ENCODE peak calls at places on chromosomes 13 and 19, in six cellular contexts. H is esophagus squamous epithelium, N is stomach, T is H1, B is heart left ventricle, A is A549. M is an unnamed sample. For H3K4me1, the result is how much of the 10 kb centered on the place peaks cover.

GRCh38 chr13:48235100-48235813 is 2.3 kb downstream of the ITM2B start:
- DNase-seq in N (peak), T (no peak), A (no peak), B (peak), H (no peak), M (no peak)

GRCh38 chr13:44578064-44578394 is 1.9 kb upstream of the TSC22D1 start:
- DNase-seq in N (peak), A (peak), T (no peak), B (no peak), H (no peak), M (no peak)

GRCh38 chr13:93320942-93321341 is 94.3 kb downstream of the GPC6 start:
- DNase-seq in A (no peak), N (no peak), H (no peak), T (no peak), B (no peak), M (no peak)

GRCh38 chr19:14375055-14375581 is 6.1 kb upstream of the ADGRE5 start:
- DNase-seq in H (peak), N (peak), T (no peak), B (peak), A (no peak), M (no peak)

GRCh38 chr19:52722062-52723005 is 12.5 kb downstream of the ZNF611 start:
- DNase-seq in H (no peak), A (no peak), T (no peak), B (no peak), N (no peak), M (no peak)

GRCh38 chr13:46321494-46322225 is 65.4 kb downstream of the RUBCNL start:
- DNase-seq in A (peak), T (peak), H (no peak), B (peak), N (peak), M (no peak)

GRCh38 chr13:51937320-51938290 is 73.6 kb downstream of the ATP7B start:
- DNase-seq in B (no peak), N (no peak), T (no peak), H (no peak), A (no peak), M (no peak)

GRCh38 chr13:40389081-40389641 is 277.3 kb downstream of the FOXO1 start:
- DNase-seq in T (no peak), H (no peak), A (no peak), B (no peak), N (no peak), M (no peak)

GRCh38 chr13:43157796-43158195 is 134.4 kb downstream of the DNAJC15 start:
- DNase-seq in H (no peak), B (no peak), N (no peak), A (no peak), T (no peak), M (no peak)

GRCh38 chr13:97179501-97179900 is 42.6 kb upstream of the MBNL2 start:
- DNase-seq in H (no peak), N (no peak), T (no peak), A (no peak), B (no peak), M (no peak)

GRCh38 chr19:38889803-38890202 is 9.6 kb downstream of the SIRT2 start:
- DNase-seq in B (no peak), T (no peak), N (no peak), H (no peak), A (no peak), M (no peak)

GRCh38 chr13:35727881-35728280 is 251.4 kb upstream of the MAB21L1 start:
- DNase-seq in A (no peak), N (no peak), T (no peak), H (no peak), B (no peak), M (no peak)

GRCh38 chr13:26132756-26133155 is 80.9 kb upstream of the SHISA2 start:
- DNase-seq in T (no peak), H (no peak), A (no peak), N (no peak), B (no peak), M (no peak)

GRCh38 chr13:104837756-104838155 is 1697.7 kb downstream of the EFNB2 start:
- DNase-seq in B (no peak), A (no peak), N (no peak), H (no peak), T (no peak), M (no peak)

GRCh38 chr13:31697290-31697689 is 42.0 kb upstream of the RXFP2 start:
- DNase-seq in B (no peak), A (no peak), N (no peak), H (no peak), T (no peak), M (no peak)

GRCh38 chr19:19653597-19654147 is 9.8 kb downstream of the ATP13A1 start:
- DNase-seq in B (no peak), T (no peak), H (no peak), N (no peak), A (no peak), M (no peak)

GRCh38 chr13:52387721-52388120 is 18.3 kb downstream of the THSD1 start:
- DNase-seq in N (no peak), B (no peak), A (no peak), T (no peak), H (no peak), M (no peak)

GRCh38 chr13:95300625-95301134 is 571 bp downstream of the ABCC4 start:
- DNase-seq in A (peak), N (peak), T (peak), H (no peak), B (peak), M (peak)

GRCh38 chr19:6588508-6589345 is 2.2 kb downstream of the CD70 start:
- DNase-seq in N (no peak), B (no peak), T (no peak), H (no peak), A (no peak), M (no peak)

GRCh38 chr19:29714371-29714952 is 599 bp downstream of the C19orf12 start:
- DNase-seq in A (peak), N (no peak), T (no peak), H (no peak), B (no peak), M (no peak)

GRCh38 chr19:16626796-16627193 is 1.2 kb downstream of the MED26 start:
- DNase-seq in H (no peak), A (no peak), T (no peak), B (no peak), N (no peak), M (no peak)

GRCh38 chr19:34124828-34125227 is 47.5 kb upstream of the LSM14A start:
- DNase-seq in T (no peak), B (no peak), H (no peak), N (no peak), A (no peak), M (no peak)

GRCh38 chr13:40064723-40065122 is 409.3 kb downstream of the COG6 start:
- DNase-seq in H (no peak), B (no peak), T (no peak), N (no peak), A (peak), M (no peak)

GRCh38 chr13:84417426-84417825 is 535.2 kb upstream of the SLITRK1 start:
- DNase-seq in B (no peak), H (no peak), T (no peak), N (no peak), A (no peak), M (no peak)
- TF ChIP-seq POLR2A in B (no peak), H (no peak), T (no peak), N (no peak), A (no peak), M (no peak)

GRCh38 chr19:1073063-1073955 is 6.3 kb downstream of the ARHGAP45 start:
- DNase-seq in A (no peak), H (no peak), B (no peak), T (no peak), N (no peak), M (no peak)

GRCh38 chr19:1070576-1070930 is 3.6 kb downstream of the ARHGAP45 start:
- DNase-seq in H (no peak), T (peak), B (no peak), A (no peak), N (no peak), M (no peak)

GRCh38 chr19:1070931-1071791 is 4.2 kb downstream of the ARHGAP45 start:
- DNase-seq in B (no peak), N (no peak), H (no peak), A (no peak), T (peak), M (no peak)

GRCh38 chr19:1073956-1074511 is 7.1 kb downstream of the ARHGAP45 start:
- DNase-seq in H (no peak), T (no peak), N (no peak), A (no peak), B (no peak), M (no peak)

DNA sequence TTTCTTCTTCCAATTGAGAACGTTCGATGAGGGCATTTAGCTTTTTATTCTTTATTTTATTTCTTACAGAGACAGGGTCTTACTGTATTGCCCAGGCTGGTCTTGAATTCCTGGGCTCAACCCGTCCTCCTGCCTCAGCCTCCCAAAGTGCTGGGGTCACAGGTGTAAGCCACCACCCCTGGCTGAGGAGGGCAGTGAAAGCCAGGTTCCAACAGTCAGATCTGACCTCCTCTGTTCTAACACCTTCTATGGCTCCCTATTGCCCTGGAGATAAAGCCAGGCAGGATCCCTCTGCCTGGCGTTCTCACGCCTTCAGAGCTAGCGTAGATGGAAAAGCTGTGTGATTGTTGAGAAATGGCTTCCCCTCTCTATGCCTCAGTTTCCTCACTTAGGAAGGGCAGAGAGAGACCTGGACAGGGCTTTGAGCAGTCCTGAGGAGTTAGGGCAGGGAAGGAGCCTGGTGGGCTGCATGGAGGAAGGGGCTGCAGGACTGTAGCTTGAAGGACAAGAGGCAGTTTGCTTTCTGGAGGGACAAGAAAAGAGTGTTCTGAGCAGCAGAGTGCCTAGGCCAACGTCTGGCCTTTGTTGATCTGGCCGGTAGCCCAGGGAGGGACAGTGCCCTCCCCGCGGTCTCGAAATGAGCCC is 5.5 kb downstream of the ARHGAP45 start:
- DNase-seq in T (no peak), H (no peak), N (no peak), A (no peak), B (no peak), M (no peak)
- H3K4me1 ChIP-seq in T (under half), H (under half), N (half or more), A (under half), B (under half), M (half or more)

DNA sequence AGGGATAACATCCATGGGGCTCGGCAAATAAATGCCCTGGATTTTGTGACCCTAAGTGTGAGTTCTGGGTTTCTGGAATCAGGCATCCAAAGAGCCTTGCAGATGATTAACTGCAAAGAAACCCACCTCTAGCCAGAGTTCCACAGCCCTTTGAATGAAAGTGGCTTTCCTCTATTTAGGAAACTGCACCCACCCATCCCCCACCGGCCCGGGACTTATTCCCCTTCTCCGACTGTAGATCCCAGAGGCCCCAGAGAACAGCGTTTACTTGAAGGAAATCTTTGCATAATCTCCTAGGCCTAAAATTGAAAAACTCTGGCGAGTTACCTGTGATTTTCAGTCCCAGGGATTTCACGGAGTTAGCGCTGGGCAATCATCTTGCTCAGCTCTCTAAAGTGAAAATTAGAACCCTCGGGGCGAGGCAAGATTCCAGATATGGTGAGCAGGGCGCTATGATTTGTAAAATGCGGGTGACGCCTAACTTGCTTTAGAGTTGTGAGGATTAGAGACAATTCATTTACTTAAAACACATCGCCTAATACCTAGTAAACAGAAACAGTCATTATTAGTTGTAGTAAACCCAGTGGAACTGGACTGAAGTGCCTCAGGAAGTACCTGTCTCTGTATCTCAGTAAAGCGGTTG is 9.4 kb downstream of the URAD start:
- DNase-seq in T (no peak), B (no peak), H (no peak), N (no peak), A (no peak), M (no peak)
- H3K4me3 ChIP-seq in T (no peak), B (no peak), H (no peak), N (no peak), A (no peak), M (no peak)

DNA sequence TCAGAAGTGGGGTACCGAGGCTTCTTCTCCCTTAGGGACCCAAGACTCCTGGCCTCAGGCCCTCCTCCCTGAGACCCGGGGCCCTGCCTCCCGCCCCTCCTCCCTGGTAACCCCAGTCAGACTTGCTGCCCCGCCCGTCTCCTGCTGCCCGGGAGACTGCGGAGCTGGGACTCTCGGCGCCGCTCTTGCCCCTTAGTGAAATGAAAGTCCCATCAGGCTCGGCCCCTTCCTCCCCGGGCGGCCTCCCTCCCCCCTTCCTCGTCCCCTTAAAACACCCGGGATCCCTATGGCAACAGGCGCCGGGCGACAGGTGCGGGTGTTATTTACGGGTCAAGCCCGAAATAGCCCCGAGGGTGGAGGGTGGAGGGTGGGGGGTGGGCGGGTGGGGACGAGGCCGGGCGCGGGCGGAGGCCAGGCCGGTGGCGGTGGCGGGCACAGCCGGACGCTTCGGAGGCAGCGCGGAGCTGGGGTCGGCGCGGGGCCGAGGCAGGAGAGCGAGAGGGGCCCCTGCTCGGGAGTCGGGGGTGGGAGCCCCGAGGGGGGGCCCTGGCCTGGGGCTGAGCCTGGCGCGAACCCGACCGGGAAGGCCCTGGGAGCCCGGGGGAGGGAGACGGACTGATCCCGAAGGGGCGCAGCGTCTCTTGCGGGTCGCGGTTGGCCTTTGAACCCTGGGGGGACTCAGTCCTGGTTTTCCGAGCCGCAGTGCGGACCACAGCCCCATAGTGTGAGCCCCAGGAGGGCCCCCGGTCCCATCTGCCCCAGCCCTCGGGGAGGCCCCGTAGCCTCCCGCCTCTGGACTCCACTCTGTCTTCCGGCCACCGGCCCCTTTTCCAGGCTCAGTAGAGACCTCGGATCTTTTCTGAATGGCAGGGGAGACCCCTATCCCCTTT is at the start of gene CACNG6:
- DNase-seq in B (no peak), H (no peak), A (peak), N (peak), T (peak), M (no peak)
- TF ChIP-seq POLR2A in B (no peak), H (no peak), A (peak), N (no peak), T (no peak), M (no peak)

GRCh38 chr19:35310811-35311465 is 18.0 kb upstream of the CD22 start:
- DNase-seq in H (no peak), T (no peak), N (no peak), A (no peak), B (no peak), M (no peak)
- H3K4me1 ChIP-seq in H (under half), T (under half), N (under half), A (under half), B (under half), M (under half)

GRCh38 chr19:12521996-12522395 is 29.3 kb downstream of the ZNF564 start:
- DNase-seq in A (no peak), N (no peak), H (no peak), T (peak), B (no peak), M (no peak)

GRCh38 chr19:12527034-12527836 is 24.0 kb downstream of the ZNF564 start:
- DNase-seq in T (no peak), A (no peak), H (no peak), B (no peak), N (no peak), M (no peak)

DNA sequence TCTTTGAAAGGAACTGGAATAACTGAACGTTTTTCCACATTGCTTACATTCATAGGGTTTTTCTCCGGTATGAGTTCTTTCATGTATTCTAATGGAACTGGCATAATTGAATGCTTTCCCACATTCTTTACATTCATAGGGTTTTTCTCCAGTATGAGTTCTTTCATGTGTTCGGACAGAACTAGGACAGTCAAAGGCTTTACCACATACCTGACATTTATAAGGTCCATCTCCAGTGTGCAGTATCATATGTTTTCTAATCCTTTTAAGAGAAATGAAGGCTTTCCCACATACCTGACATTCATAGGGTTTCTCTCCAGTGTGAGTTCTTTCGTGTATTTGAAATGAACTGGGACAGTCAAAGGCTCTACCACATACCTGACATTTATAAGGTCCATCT is 24.7 kb downstream of the ZNF564 start:
- DNase-seq in B (no peak), A (no peak), T (no peak), H (no peak), N (no peak), M (no peak)
- H3K4me3 ChIP-seq in B (no peak), A (no peak), T (no peak), H (no peak), N (no peak), M (no peak)

GRCh38 chr19:49710372-49710951 is 19.5 kb downstream of the CPT1C start:
- DNase-seq in T (no peak), N (no peak), H (no peak), A (no peak), B (no peak), M (no peak)

GRCh38 chr19:49716154-49716553 is 25.2 kb downstream of the CPT1C start:
- DNase-seq in N (no peak), A (no peak), T (no peak), H (no peak), B (no peak), M (no peak)

GRCh38 chr19:49713236-49713845 is 22.4 kb downstream of the CPT1C start:
- DNase-seq in B (no peak), H (no peak), T (no peak), N (no peak), A (no peak), M (no peak)

GRCh38 chr19:49712397-49712859 is 21.5 kb downstream of the CPT1C start:
- DNase-seq in A (peak), N (no peak), T (peak), B (peak), H (no peak), M (no peak)
- TF ChIP-seq POLR2A in A (no peak), N (no peak), T (no peak), B (peak), H (no peak), M (no peak)

M was measured in suprapubic skin.